ENCODE peak calls at places on chromosomes 2 and 18, in four cellular contexts. W is adrenal gland, E is GM10248, Z is epithelial cell of esophagus. I is an unnamed sample.

GRCh38 chr18:58302811-58303210 is 258.8 kb downstream of the NEDD4L start:
- DNase-seq in W (no peak), E (no peak), Z (no peak), I (no peak)

GRCh38 chr2:151051584-151052220 is 210.0 kb downstream of the RBM43 start:
- DNase-seq in W (peak), E (peak), Z (peak), I (no peak)

GRCh38 chr2:71943238-71944182 is 204.2 kb downstream of the CYP26B1 start:
- DNase-seq in W (peak), E (no peak), Z (no peak), I (no peak)

GRCh38 chr2:105487142-105488069 is 88.6 kb upstream of the FHL2 start:
- DNase-seq in W (peak), E (no peak), Z (no peak), I (no peak)

GRCh38 chr2:237687666-237688065 is 60.3 kb downstream of the LRRFIP1 start:
- DNase-seq in W (peak), E (peak), Z (peak), I (peak)

GRCh38 chr2:111628221-111628620 is 255.8 kb downstream of the ANAPC1 start:
- DNase-seq in W (no peak), E (no peak), Z (no peak), I (no peak)

GRCh38 chr2:32926708-32927084 is 20.1 kb upstream of the LTBP1 start:
- DNase-seq in W (no peak), E (no peak), Z (no peak), I (no peak)

GRCh38 chr2:127653421-127654083 is 7.6 kb downstream of the GPR17 start:
- DNase-seq in W (no peak), E (no peak), Z (no peak), I (no peak)

GRCh38 chr2:148899638-148900318 is 24.8 kb downstream of the KIF5C start:
- DNase-seq in W (no peak), E (no peak), Z (no peak), I (no peak)

GRCh38 chr18:21740474-21740723 is 193 bp upstream of the MIB1 start:
- DNase-seq in W (peak), E (peak), Z (peak), I (no peak)

GRCh38 chr2:218261424-218262273 is 834 bp downstream of the GPBAR1 start:
- DNase-seq in W (no peak), E (no peak), Z (no peak), I (no peak)

GRCh38 chr2:180625006-180625844 is 355.2 kb upstream of the UBE2E3 start:
- DNase-seq in W (no peak), E (no peak), Z (peak), I (no peak)

GRCh38 chr18:75341267-75341666 is 86.2 kb downstream of the SMIM21 start:
- DNase-seq in W (no peak), E (no peak), Z (no peak), I (no peak)

GRCh38 chr18:56402872-56403516 is 235.4 kb downstream of the TXNL1 start:
- DNase-seq in W (no peak), E (no peak), Z (peak), I (no peak)

GRCh38 chr2:240432430-240432819 is 3.0 kb upstream of the GPC1 start:
- DNase-seq in W (peak), E (no peak), Z (no peak), I (peak)

GRCh38 chr18:67511840-67512239 is 4.7 kb downstream of the DSEL start:
- DNase-seq in W (no peak), E (no peak), Z (no peak), I (no peak)

GRCh38 chr2:216555274-216555673 is 56.6 kb downstream of the RPL37A start:
- DNase-seq in W (peak), E (no peak), Z (peak), I (no peak)

GRCh38 chr2:40401896-40402295 is 50.0 kb downstream of the SLC8A1 start:
- DNase-seq in W (no peak), E (no peak), Z (peak), I (no peak)

GRCh38 chr18:662197-662596 is 4.7 kb downstream of the TYMS start:
- DNase-seq in W (no peak), E (no peak), Z (no peak), I (no peak)

GRCh38 chr2:106292627-106293026 is 98.5 kb upstream of the UXS1 start:
- DNase-seq in W (no peak), E (no peak), Z (no peak), I (no peak)

GRCh38 chr2:134897932-134898331 is 20.7 kb upstream of the CCNT2 start:
- DNase-seq in W (no peak), E (no peak), Z (peak), I (no peak)

GRCh38 chr2:196066794-196067382 is 1.7 kb downstream of the DNAH7 start:
- DNase-seq in W (no peak), E (peak), Z (peak), I (no peak)

GRCh38 chr2:66171530-66171929 is 263.4 kb upstream of the MEIS1 start:
- DNase-seq in W (no peak), E (no peak), Z (no peak), I (no peak)

GRCh38 chr2:80361904-80362303 is 57.4 kb upstream of the LRRTM1 start:
- DNase-seq in W (no peak), E (no peak), Z (no peak), I (no peak)

GRCh38 chr18:77376043-77376732 is 126.5 kb downstream of the GALR1 start:
- DNase-seq in W (no peak), E (no peak), Z (no peak), I (no peak)

GRCh38 chr2:197145471-197146056 is 165.0 kb downstream of the ANKRD44 start:
- DNase-seq in W (no peak), E (peak), Z (peak), I (no peak)

GRCh38 chr2:161650116-161651015 is 26.1 kb downstream of the SLC4A10 start:
- DNase-seq in W (no peak), E (no peak), Z (no peak), I (no peak)

GRCh38 chr2:30666307-30666874 is 140.9 kb downstream of the CAPN13 start:
- DNase-seq in W (peak), E (no peak), Z (peak), I (no peak)

DNA sequence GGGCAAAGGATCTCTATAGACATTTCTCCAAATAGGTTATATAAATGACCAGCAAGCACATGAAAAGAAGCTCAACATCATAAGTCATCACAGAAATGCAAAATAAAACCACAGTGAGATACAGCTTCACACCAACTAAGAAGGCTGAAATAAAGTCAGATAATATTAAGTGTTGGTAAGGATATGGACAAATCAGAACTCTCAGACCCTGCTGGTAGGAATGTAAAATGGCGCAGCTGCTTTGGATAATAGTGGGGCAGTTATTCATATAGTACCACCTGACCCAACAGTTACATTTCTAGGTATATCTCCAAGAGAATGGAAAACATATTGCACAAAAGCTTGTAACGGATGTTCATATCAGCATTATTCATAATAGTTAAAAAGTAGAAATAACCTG is 14.0 kb downstream of the EPB41L5 start:
- DNase-seq in W (no peak), E (no peak), Z (no peak), I (no peak)
- TF ChIP-seq CTCF in W (no peak), E (no peak), Z (peak), I (no peak)

GRCh38 chr2:181894381-181894780 is 2.9 kb downstream of the ITPRID2 start:
- DNase-seq in W (no peak), E (no peak), Z (no peak), I (no peak)

GRCh38 chr2:181891966-181892794 is 650 bp downstream of the ITPRID2 start:
- DNase-seq in W (peak), E (peak), Z (peak), I (peak)

GRCh38 chr2:181892795-181893435 is 1.4 kb downstream of the ITPRID2 start:
- DNase-seq in W (no peak), E (no peak), Z (peak), I (no peak)

GRCh38 chr2:181887056-181887455 is 4.5 kb upstream of the ITPRID2 start:
- DNase-seq in W (no peak), E (no peak), Z (peak), I (no peak)

GRCh38 chr2:181891258-181891965 is at the start of gene ITPRID2:
- DNase-seq in W (peak), E (peak), Z (peak), I (peak)
- TF ChIP-seq CTCF in W (peak), E (peak), Z (no peak), I (no peak)

DNA sequence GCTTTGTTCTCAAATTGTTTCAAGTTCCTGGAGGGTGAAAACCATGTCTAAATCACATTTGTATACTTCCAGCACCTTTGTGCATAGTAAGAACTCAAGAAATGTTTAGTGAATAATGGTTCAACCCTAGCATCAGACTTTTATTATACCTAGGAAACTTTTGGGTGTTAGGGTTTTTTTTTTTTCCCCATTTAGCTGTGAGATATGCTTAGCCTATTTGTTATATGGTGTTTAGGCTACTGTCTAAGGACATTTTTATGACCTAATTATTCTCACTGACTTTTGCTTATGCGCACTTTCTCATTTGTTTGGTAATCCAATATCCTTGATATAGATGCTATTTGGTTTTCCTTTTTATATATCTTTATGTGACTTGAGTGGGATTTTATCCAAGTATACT is 164.7 kb downstream of the PHLPP1 start:
- DNase-seq in W (no peak), E (no peak), Z (no peak), I (no peak)
- TF ChIP-seq CTCF in W (no peak), E (no peak), Z (no peak), I (no peak)

GRCh38 chr18:32177530-32177929 is 12.3 kb upstream of the MEP1B start:
- DNase-seq in W (no peak), E (no peak), Z (no peak), I (no peak)

GRCh38 chr18:32183503-32183902 is 6.3 kb upstream of the MEP1B start:
- DNase-seq in W (no peak), E (no peak), Z (no peak), I (no peak)
- TF ChIP-seq CTCF in W (no peak), E (no peak), Z (no peak), I (no peak)

GRCh38 chr2:26222976-26223375 is 21.5 kb downstream of the HADHA start:
- DNase-seq in W (no peak), E (no peak), Z (no peak), I (no peak)
- TF ChIP-seq CTCF in W (no peak), E (no peak), Z (no peak), I (no peak)

I was measured in natural killer cell.